ENCODE peak calls at places on chromosomes 4 and X, in six cellular contexts. H, K, D, P, T and O are unnamed samples.

GRCh38 chrX:116667346-116667745 is 204.6 kb upstream of the CT83 start:
- DNase-seq in D (no peak), P (no peak), H (no peak), K (no peak), T (no peak), O (no peak)

GRCh38 chrX:132631579-132632232 is 142.9 kb upstream of the MBNL3 start:
- DNase-seq in K (no peak), T (peak; percentile 5), P (no peak), D (peak; percentile 44), H (no peak), O (no peak)

GRCh38 chr4:186204103-186204559 is 12.8 kb downstream of the CYP4V2 start:
- DNase-seq in H (no peak), P (no peak), T (no peak), D (peak; percentile 25), K (no peak), O (no peak)

GRCh38 chr4:185640809-185641675 is 105.7 kb upstream of the PDLIM3 start:
- DNase-seq in H (peak; percentile 11), P (no peak), D (no peak), T (no peak), K (no peak), O (no peak)

GRCh38 chr4:3810796-3811485 is 44.8 kb downstream of the ADRA2C start:
- DNase-seq in H (no peak), P (no peak), D (no peak), K (no peak), T (no peak), O (no peak)

GRCh38 chr4:95377511-95377910 is 171.3 kb downstream of the UNC5C start:
- DNase-seq in D (peak; percentile 31), T (no peak), P (no peak), K (no peak), H (no peak), O (no peak)

GRCh38 chrX:38654302-38654701 is 93.0 kb downstream of the TSPAN7 start:
- DNase-seq in H (no peak), K (no peak), T (peak; percentile 7), P (no peak), D (no peak), O (no peak)

GRCh38 chr4:159884989-159885388 is 782.1 kb downstream of the RAPGEF2 start:
- DNase-seq in K (no peak), T (no peak), H (no peak), P (no peak), D (no peak), O (no peak)

GRCh38 chr4:48943387-48943786 is 36.8 kb upstream of the OCIAD2 start:
- DNase-seq in H (no peak), P (no peak), T (no peak), D (no peak), K (no peak), O (no peak)

GRCh38 chr4:110636677-110637407 is 14.0 kb upstream of the PITX2 start:
- DNase-seq in K (no peak), H (no peak), D (peak; percentile 81), T (peak; percentile 44), P (no peak), O (no peak)

GRCh38 chr4:661231-661630 is 12.8 kb downstream of the ATP5ME start:
- DNase-seq in K (no peak), H (no peak), T (no peak), P (no peak), D (no peak), O (no peak)

GRCh38 chrX:117711774-117712173 is 404.8 kb downstream of the KLHL13 start:
- DNase-seq in K (no peak), D (no peak), P (no peak), T (peak; percentile 5), H (no peak), O (no peak)

GRCh38 chrX:115559672-115560071 is 1.3 kb upstream of the PLS3 start:
- DNase-seq in K (no peak), H (no peak), D (no peak), P (no peak), T (no peak), O (no peak)

GRCh38 chr4:8766610-8767009 is 105.0 kb downstream of the HMX1 start:
- DNase-seq in K (no peak), D (no peak), H (no peak), P (no peak), T (no peak), O (peak; percentile 27)

GRCh38 chr4:21415728-21416127 is 532.8 kb downstream of the KCNIP4 start:
- DNase-seq in D (no peak), H (no peak), T (no peak), P (no peak), K (no peak), O (no peak)

GRCh38 chr4:150943126-150943525 is 72.0 kb downstream of the LRBA start:
- DNase-seq in P (no peak), D (no peak), K (no peak), T (no peak), H (no peak), O (no peak)

GRCh38 chr4:108931926-108932325 is 169.1 kb upstream of the ETNPPL start:
- DNase-seq in K (no peak), H (no peak), P (no peak), D (no peak), T (no peak), O (no peak)

GRCh38 chrX:69152398-69152797 is 12.9 kb downstream of the PJA1 start:
- DNase-seq in P (no peak), H (no peak), K (no peak), T (no peak), D (no peak), O (no peak)

GRCh38 chrX:13837290-13837745 is 20.4 kb upstream of the GPM6B start:
- DNase-seq in H (no peak), D (peak; percentile 76), T (no peak), P (no peak), K (no peak), O (no peak)

GRCh38 chrX:38061335-38061734 is 55.0 kb downstream of the SYTL5 start:
- DNase-seq in T (no peak), H (no peak), D (no peak), K (no peak), P (no peak), O (no peak)

GRCh38 chrX:11212741-11213140 is 80.5 kb upstream of the AMELX start:
- DNase-seq in P (no peak), K (no peak), H (no peak), T (no peak), D (no peak), O (no peak)

GRCh38 chr4:130478406-130478805 is 1382.5 kb downstream of the C4orf33 start:
- DNase-seq in P (no peak), T (no peak), D (no peak), H (no peak), K (no peak), O (no peak)

GRCh38 chr4:38382492-38382891 is 281.5 kb upstream of the KLF3 start:
- DNase-seq in K (no peak), H (no peak), T (no peak), D (no peak), P (no peak), O (no peak)

GRCh38 chr4:4417886-4418285 is 31.0 kb downstream of the NSG1 start:
- DNase-seq in T (no peak), P (no peak), H (no peak), D (no peak), K (no peak), O (peak; percentile 30)

GRCh38 chr4:13327991-13328390 is 156.1 kb downstream of the RAB28 start:
- DNase-seq in T (no peak), H (no peak), K (no peak), P (no peak), D (no peak), O (no peak)

GRCh38 chr4:7171191-7171900 is 21.0 kb upstream of the SORCS2 start:
- DNase-seq in D (no peak), K (no peak), T (no peak), P (peak; percentile 1), H (no peak), O (no peak)

GRCh38 chr4:89056292-89056952 is 563 bp downstream of the FAM13A start:
- DNase-seq in K (no peak), P (no peak), H (no peak), D (no peak), T (no peak), O (no peak)

GRCh38 chr4:185305979-185306442 is 89.7 kb downstream of the LRP2BP start:
- DNase-seq in P (no peak), D (peak; percentile 75), H (no peak), T (no peak), K (no peak), O (no peak)

GRCh38 chr4:24657768-24658617 is 73.6 kb upstream of the DHX15 start:
- DNase-seq in H (peak; percentile 11), K (no peak), T (no peak), P (no peak), D (no peak), O (peak; percentile 85)

GRCh38 chr4:169033660-169034059 is 23.6 kb upstream of the CBR4 start:
- DNase-seq in P (no peak), K (no peak), D (no peak), H (no peak), T (no peak), O (no peak)

GRCh38 chrX:153055827-153056748 is at the start of gene PNMA3:
- DNase-seq in P (no peak), K (no peak), D (peak; percentile 65), T (peak; percentile 29), H (no peak), O (no peak)

GRCh38 chr4:116016201-116016600 is 902.8 kb upstream of the NDST4 start:
- DNase-seq in T (no peak), P (no peak), K (no peak), D (no peak), H (no peak), O (peak; percentile 48)

GRCh38 chr4:166049036-166049435 is 176.0 kb downstream of the TLL1 start:
- DNase-seq in K (no peak), H (no peak), D (no peak), T (no peak), P (no peak), O (no peak)

GRCh38 chr4:101089168-101089567 is 258.2 kb downstream of the PPP3CA start:
- DNase-seq in H (no peak), D (no peak), K (no peak), P (no peak), T (peak; percentile 30), O (no peak)

GRCh38 chrX:73855546-73855945 is 292.5 kb downstream of the CHIC1 start:
- DNase-seq in H (no peak), K (peak; percentile 52), T (peak; percentile 61), P (peak; percentile 71), D (peak; percentile 76), O (peak; percentile 69)

GRCh38 chrX:8815460-8816065 is 14.4 kb upstream of the FAM9A start:
- DNase-seq in H (no peak), P (no peak), D (peak; percentile 43), K (no peak), T (peak; percentile 50), O (no peak)

GRCh38 chr4:21733894-21734630 is 214.5 kb downstream of the KCNIP4 start:
- DNase-seq in H (no peak), T (no peak), K (no peak), P (no peak), D (no peak), O (no peak)

GRCh38 chr4:153788419-153789276 is at the start of gene SFRP2:
- DNase-seq in K (no peak), H (no peak), T (peak; percentile 40), P (no peak), D (peak; percentile 95), O (no peak)